ENCODE peak calls at places on chromosomes 2 and 18, in four cellular contexts. X is K562, I is GM12878, S is H1. T is an unnamed sample.

GRCh38 chr18:24656044-24656443 is 195.6 kb downstream of the HRH4 start:
- DNase-seq in X (no peak), I (no peak), S (no peak), T (no peak)

GRCh38 chr2:219918929-219919328 is 291.5 kb downstream of the SLC4A3 start:
- DNase-seq in X (no peak), I (no peak), S (no peak), T (no peak)

GRCh38 chr2:177298191-177298590 is 33.7 kb upstream of the NFE2L2 start:
- DNase-seq in X (no peak), I (no peak), S (no peak), T (no peak)

GRCh38 chr2:200378652-200379290 is 72.3 kb downstream of the SPATS2L start:
- DNase-seq in X (no peak), I (no peak), S (no peak), T (no peak)

GRCh38 chr2:28995765-28996164 is 14.7 kb downstream of the TOGARAM2 start:
- DNase-seq in X (no peak), I (no peak), S (no peak), T (no peak)

GRCh38 chr18:35397976-35398375 is 20.8 kb upstream of the ZNF396 start:
- DNase-seq in X (no peak), I (no peak), S (no peak), T (no peak)

GRCh38 chr2:170878505-170878904 is 50.5 kb upstream of the GORASP2 start:
- DNase-seq in X (no peak), I (no peak), S (no peak), T (no peak)

GRCh38 chr2:202610367-202610766 is 24.4 kb upstream of the FAM117B start:
- DNase-seq in X (no peak), I (no peak), S (no peak), T (no peak)

GRCh38 chr2:219645631-219646527 is 18.4 kb downstream of the SLC4A3 start:
- DNase-seq in X (no peak), I (no peak), S (no peak), T (peak)

GRCh38 chr2:96693286-96694200 is 46.3 kb downstream of the LMAN2L start:
- DNase-seq in X (no peak), I (no peak), S (no peak), T (no peak)

GRCh38 chr18:21743166-21743831 is 2.7 kb downstream of the MIB1 start:
- DNase-seq in X (no peak), I (no peak), S (no peak), T (no peak)

GRCh38 chr2:9251154-9252001 is 44.8 kb downstream of the ASAP2 start:
- DNase-seq in X (no peak), I (no peak), S (no peak), T (no peak)

GRCh38 chr18:8177330-8178016 is 431.8 kb upstream of the RAB12 start:
- DNase-seq in X (no peak), I (no peak), S (no peak), T (no peak)

GRCh38 chr2:105114551-105114950 is 76.7 kb downstream of the MRPS9 start:
- DNase-seq in X (peak), I (no peak), S (no peak), T (peak)

GRCh38 chr2:21812766-21813165 is 689.0 kb downstream of the TDRD15 start:
- DNase-seq in X (no peak), I (no peak), S (no peak), T (no peak)

GRCh38 chr2:158024288-158024898 is 77.3 kb upstream of the UPP2 start:
- DNase-seq in X (peak), I (no peak), S (no peak), T (no peak)

GRCh38 chr18:44682181-44682870 is 1.6 kb downstream of the SETBP1 start:
- DNase-seq in X (no peak), I (no peak), S (no peak), T (no peak)

GRCh38 chr2:14530506-14530905 is 102.0 kb upstream of the LRATD1 start:
- DNase-seq in X (no peak), I (no peak), S (no peak), T (no peak)

GRCh38 chr2:70458661-70459060 is 95.0 kb downstream of the TGFA start:
- DNase-seq in X (no peak), I (no peak), S (no peak), T (no peak)

GRCh38 chr18:27540126-27540525 is 355.0 kb upstream of the CHST9 start:
- DNase-seq in X (no peak), I (no peak), S (no peak), T (no peak)

GRCh38 chr2:164840458-164840929 is 1.1 kb downstream of the COBLL1 start:
- DNase-seq in X (no peak), I (no peak), S (no peak), T (no peak)

GRCh38 chr2:107374261-107374660 is 452.4 kb upstream of the RGPD4 start:
- DNase-seq in X (no peak), I (no peak), S (no peak), T (no peak)

GRCh38 chr18:45667056-45667455 is 51.8 kb downstream of the SLC14A2 start:
- DNase-seq in X (no peak), I (no peak), S (no peak), T (no peak)

GRCh38 chr2:25825238-25825637 is 53.0 kb downstream of the ASXL2 start:
- DNase-seq in X (no peak), I (no peak), S (no peak), T (no peak)

GRCh38 chr18:26771524-26771923 is 94.0 kb downstream of the AQP4 start:
- DNase-seq in X (no peak), I (no peak), S (no peak), T (no peak)

GRCh38 chr2:170076189-170076588 is 101.8 kb upstream of the MYO3B start:
- DNase-seq in X (no peak), I (no peak), S (no peak), T (no peak)

GRCh38 chr2:181916726-181917377 is 25.3 kb downstream of the ITPRID2 start:
- DNase-seq in X (no peak), I (no peak), S (no peak), T (no peak)

GRCh38 chr2:86238354-86238753 is 39.1 kb downstream of the MRPL35 start:
- DNase-seq in X (no peak), I (peak), S (no peak), T (no peak)

GRCh38 chr2:215421859-215422461 is 13.9 kb downstream of the FN1 start:
- DNase-seq in X (peak), I (no peak), S (no peak), T (no peak)

GRCh38 chr2:75310915-75311314 is 111.6 kb upstream of the TACR1 start:
- DNase-seq in X (no peak), I (no peak), S (no peak), T (no peak)
- TF ChIP-seq EGR1 in X (no peak), I (no peak), S (no peak), T (no peak)

GRCh38 chr18:79521806-79522205 is 126.1 kb downstream of the NFATC1 start:
- DNase-seq in X (no peak), I (no peak), S (no peak), T (no peak)

GRCh38 chr18:79522451-79523220 is 126.9 kb downstream of the NFATC1 start:
- DNase-seq in X (no peak), I (no peak), S (no peak), T (no peak)

GRCh38 chr18:79524181-79525078 is 128.7 kb downstream of the NFATC1 start:
- DNase-seq in X (no peak), I (no peak), S (no peak), T (no peak)

GRCh38 chr18:79523738-79524180 is 128.0 kb downstream of the NFATC1 start:
- DNase-seq in X (no peak), I (peak), S (no peak), T (no peak)

DNA sequence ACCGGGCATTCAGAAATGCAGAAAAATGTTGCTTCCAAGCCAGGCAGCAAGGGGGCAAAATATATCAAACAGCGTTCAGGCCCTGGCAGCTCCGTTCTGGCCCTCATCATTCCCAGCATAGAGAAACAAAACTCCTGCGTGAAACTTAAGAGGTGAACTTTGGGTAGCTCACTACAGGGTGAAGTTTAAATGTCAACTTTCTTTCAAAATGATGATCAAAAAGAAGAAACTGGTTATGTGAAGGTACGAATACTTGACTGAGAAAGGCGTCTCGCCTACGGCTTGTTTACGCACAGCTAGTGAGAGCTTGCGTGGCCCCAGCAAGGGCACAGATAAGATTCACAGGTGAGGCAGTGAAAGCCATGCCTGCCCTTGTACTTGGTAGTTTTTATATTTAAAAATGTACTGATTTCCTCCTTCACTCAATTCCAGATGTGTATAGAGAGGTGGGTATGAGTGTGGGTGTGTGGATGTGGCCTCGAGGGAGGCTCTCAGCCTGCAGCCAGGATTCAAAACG is 127.5 kb downstream of the NFATC1 start:
- DNase-seq in X (no peak), I (no peak), S (no peak), T (no peak)
- TF ChIP-seq EGR1 in X (no peak), I (no peak), S (no peak), T (no peak)

GRCh38 chr2:207423886-207424285 is 105.9 kb upstream of the CREB1 start:
- DNase-seq in X (no peak), I (peak), S (no peak), T (no peak)
- TF ChIP-seq EGR1 in X (no peak), I (no peak), S (no peak), T (no peak)

DNA sequence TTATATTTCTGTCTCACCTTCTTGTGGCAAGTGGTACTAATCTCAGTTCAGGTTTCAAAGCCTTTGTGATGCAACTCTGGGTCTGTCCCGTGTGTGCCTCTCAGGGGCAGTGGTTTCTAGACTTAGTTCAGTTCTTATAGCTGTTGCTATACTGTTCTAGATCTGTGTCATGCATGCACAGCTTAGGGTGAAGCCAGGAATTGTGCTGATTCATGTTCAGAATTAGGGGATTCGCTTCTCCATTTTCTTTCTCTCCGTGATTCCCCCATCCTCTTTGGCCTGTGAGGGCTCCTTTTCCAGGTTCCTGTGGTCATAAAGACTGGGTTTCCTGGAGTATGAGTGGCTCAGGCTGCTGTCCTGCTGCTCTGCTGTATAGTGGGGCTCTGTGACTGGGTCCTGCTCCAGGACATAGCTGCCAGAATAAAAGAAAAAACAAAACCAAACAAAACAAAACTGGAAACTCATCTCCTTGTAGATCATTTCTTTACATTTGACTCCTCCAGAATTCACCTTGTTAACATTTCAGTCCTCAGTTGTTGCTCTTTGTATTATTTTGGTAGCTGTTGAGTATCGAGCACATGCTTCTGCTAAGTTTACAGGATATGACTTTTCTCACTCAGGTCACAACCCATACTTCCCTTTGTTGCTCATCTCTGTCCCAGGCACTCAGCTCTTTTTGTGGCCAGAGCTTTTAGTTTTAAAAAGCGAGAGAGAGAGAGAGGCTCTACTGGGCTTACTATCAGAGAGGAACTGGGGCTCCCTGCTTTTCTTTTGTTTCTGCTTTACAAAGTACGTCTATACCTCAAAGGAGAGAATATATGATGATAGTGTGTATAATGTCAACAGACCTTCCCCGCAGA is 34.2 kb downstream of the CERS6 start:
- DNase-seq in X (no peak), I (peak), S (no peak), T (no peak)
- TF ChIP-seq EGR1 in X (no peak), I (no peak), S (no peak), T (no peak)

DNA sequence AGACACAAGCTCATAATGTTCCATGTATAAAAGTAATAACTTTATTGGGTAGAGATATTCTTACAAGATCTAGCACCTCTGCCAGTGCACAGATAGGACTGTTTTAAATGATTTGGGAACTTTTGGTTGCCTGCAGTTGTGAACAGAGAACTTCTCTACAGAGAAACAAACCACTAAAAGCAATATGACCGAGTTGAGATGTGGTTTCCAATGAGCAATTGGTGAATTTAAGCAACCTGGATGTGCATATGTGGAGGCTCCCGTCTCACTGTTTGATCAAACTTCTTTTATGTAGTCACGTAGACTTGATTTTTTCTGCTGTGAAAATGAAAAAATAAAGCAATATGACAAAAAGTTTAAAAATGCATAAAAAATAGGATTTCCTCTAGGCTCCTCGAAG is 7.8 kb downstream of the SOX11 start:
- DNase-seq in X (no peak), I (no peak), S (no peak), T (no peak)
- TF ChIP-seq EGR1 in X (no peak), I (no peak), S (no peak), T (no peak)

GRCh38 chr18:75644871-75645270 is 217.4 kb upstream of the SMIM21 start:
- DNase-seq in X (no peak), I (no peak), S (no peak), T (no peak)
- TF ChIP-seq EGR1 in X (no peak), I (no peak), S (no peak), T (no peak)

DNA sequence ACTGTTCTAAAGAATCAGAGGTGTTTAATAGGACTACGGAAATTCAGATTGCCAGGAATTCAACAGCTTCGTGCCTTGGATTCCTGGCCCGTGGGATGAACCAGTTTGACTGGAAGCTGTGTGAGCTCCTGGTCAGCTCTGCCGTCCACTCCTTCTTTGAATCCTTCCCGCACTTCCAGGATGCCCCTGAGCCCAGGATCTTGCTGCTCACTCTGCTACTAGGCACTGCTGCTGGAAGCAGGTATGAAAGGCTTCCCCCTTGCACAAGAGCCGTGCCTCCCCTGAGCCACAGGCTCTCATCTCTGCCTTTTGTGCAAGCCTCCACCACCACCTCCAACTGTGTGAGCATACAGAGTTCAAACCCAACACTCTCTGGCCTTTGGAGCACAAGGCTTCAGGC is 34.9 kb downstream of the EN1 start:
- DNase-seq in X (no peak), I (no peak), S (no peak), T (no peak)
- TF ChIP-seq EGR1 in X (no peak), I (no peak), S (no peak), T (no peak)

GRCh38 chr2:40317047-40317446 is 134.8 kb downstream of the SLC8A1 start:
- DNase-seq in X (no peak), I (no peak), S (no peak), T (no peak)
- TF ChIP-seq EGR1 in X (no peak), I (no peak), S (no peak), T (no peak)

GRCh38 chr2:109521233-109521632 is 92.5 kb downstream of the SEPTIN10 start:
- DNase-seq in X (no peak), I (no peak), S (no peak), T (no peak)
- TF ChIP-seq EGR1 in X (no peak), I (no peak), S (no peak), T (no peak)

GRCh38 chr18:2952605-2953004 is 60.3 kb downstream of the LPIN2 start:
- DNase-seq in X (no peak), I (no peak), S (no peak), T (no peak)
- TF ChIP-seq EGR1 in X (no peak), I (no peak), S (no peak), T (no peak)

T was measured in HCT116.